ENCODE peak calls at places on chromosomes 6 and 20, in nine cellular contexts. One of them, this sample, is unnamed. For H3K4me1, the result is how much of the 10 kb centered on the place peaks cover.

GRCh38 chr6:4948781-4949450 is 54.9 kb downstream of the RPP40 start:
- DNase-seq in ovary: no peak
- DNase-seq in cardiac muscle cell: peak
- DNase-seq in colonic mucosa: no peak
- DNase-seq in CD8-positive, alpha-beta T cell: no peak
- DNase-seq in GM23338: no peak
- DNase-seq in IMR-90: no peak
- DNase-seq in heart right ventricle: no peak
- DNase-seq in psoas muscle: no peak
- DNase-seq in this sample: no peak

GRCh38 chr6:15682965-15683822 is 20.4 kb upstream of the DTNBP1 start:
- DNase-seq in ovary: no peak
- DNase-seq in CD8-positive, alpha-beta T cell: no peak
- DNase-seq in colonic mucosa: peak
- DNase-seq in GM23338: no peak
- DNase-seq in heart right ventricle: no peak
- DNase-seq in cardiac muscle cell: no peak
- DNase-seq in psoas muscle: no peak
- DNase-seq in IMR-90: no peak
- DNase-seq in this sample: no peak

GRCh38 chr20:5844063-5844681 is 94.0 kb downstream of the SHLD1 start:
- DNase-seq in psoas muscle: no peak
- DNase-seq in heart right ventricle: no peak
- DNase-seq in CD8-positive, alpha-beta T cell: no peak
- DNase-seq in colonic mucosa: no peak
- DNase-seq in IMR-90: peak
- DNase-seq in cardiac muscle cell: no peak
- DNase-seq in ovary: no peak
- DNase-seq in GM23338: no peak
- DNase-seq in this sample: no peak

GRCh38 chr6:9204171-9204570 is 768.8 kb upstream of the SLC35B3 start:
- DNase-seq in IMR-90: peak
- DNase-seq in psoas muscle: no peak
- DNase-seq in heart right ventricle: no peak
- DNase-seq in ovary: no peak
- DNase-seq in cardiac muscle cell: no peak
- DNase-seq in GM23338: no peak
- DNase-seq in CD8-positive, alpha-beta T cell: no peak
- DNase-seq in colonic mucosa: no peak
- DNase-seq in this sample: no peak

GRCh38 chr6:72620866-72621242 is 1.0 kb upstream of the KCNQ5 start:
- DNase-seq in IMR-90: no peak
- DNase-seq in ovary: no peak
- DNase-seq in psoas muscle: peak
- DNase-seq in GM23338: peak
- DNase-seq in colonic mucosa: no peak
- DNase-seq in heart right ventricle: no peak
- DNase-seq in cardiac muscle cell: no peak
- DNase-seq in CD8-positive, alpha-beta T cell: no peak
- DNase-seq in this sample: peak

GRCh38 chr6:80333342-80333741 is 226.9 kb downstream of the BCKDHB start:
- DNase-seq in IMR-90: no peak
- DNase-seq in ovary: no peak
- DNase-seq in GM23338: no peak
- DNase-seq in cardiac muscle cell: no peak
- DNase-seq in colonic mucosa: no peak
- DNase-seq in psoas muscle: no peak
- DNase-seq in CD8-positive, alpha-beta T cell: no peak
- DNase-seq in heart right ventricle: no peak
- DNase-seq in this sample: no peak

GRCh38 chr6:5752282-5752681 is 254.4 kb downstream of the NRN1 start:
- DNase-seq in GM23338: peak
- DNase-seq in CD8-positive, alpha-beta T cell: no peak
- DNase-seq in cardiac muscle cell: peak
- DNase-seq in psoas muscle: no peak
- DNase-seq in IMR-90: peak
- DNase-seq in colonic mucosa: no peak
- DNase-seq in heart right ventricle: no peak
- DNase-seq in ovary: no peak
- DNase-seq in this sample: no peak

GRCh38 chr6:148445620-148446019 is 103.0 kb downstream of the SASH1 start:
- DNase-seq in ovary: no peak
- DNase-seq in cardiac muscle cell: no peak
- DNase-seq in heart right ventricle: no peak
- DNase-seq in CD8-positive, alpha-beta T cell: no peak
- DNase-seq in GM23338: no peak
- DNase-seq in IMR-90: peak
- DNase-seq in colonic mucosa: no peak
- DNase-seq in psoas muscle: no peak
- DNase-seq in this sample: no peak

GRCh38 chr20:45910670-45911485 is 1.1 kb downstream of the PLTP start:
- DNase-seq in colonic mucosa: peak
- DNase-seq in heart right ventricle: peak
- DNase-seq in GM23338: peak
- DNase-seq in ovary: peak
- DNase-seq in CD8-positive, alpha-beta T cell: peak
- DNase-seq in cardiac muscle cell: peak
- DNase-seq in psoas muscle: peak
- DNase-seq in IMR-90: peak
- DNase-seq in this sample: peak

GRCh38 chr20:45912344-45912682 is 358 bp upstream of the PLTP start:
- DNase-seq in IMR-90: no peak
- DNase-seq in CD8-positive, alpha-beta T cell: no peak
- DNase-seq in cardiac muscle cell: no peak
- DNase-seq in GM23338: no peak
- DNase-seq in heart right ventricle: no peak
- DNase-seq in psoas muscle: no peak
- DNase-seq in ovary: no peak
- DNase-seq in colonic mucosa: no peak
- DNase-seq in this sample: no peak

GRCh38 chr20:45909817-45910669 is 1.9 kb downstream of the PLTP start:
- DNase-seq in psoas muscle: no peak
- DNase-seq in ovary: peak
- DNase-seq in CD8-positive, alpha-beta T cell: no peak
- DNase-seq in GM23338: no peak
- DNase-seq in heart right ventricle: no peak
- DNase-seq in IMR-90: no peak
- DNase-seq in cardiac muscle cell: no peak
- DNase-seq in colonic mucosa: no peak
- DNase-seq in this sample: no peak

GRCh38 chr20:45913105-45913504 is 1.1 kb upstream of the PLTP start:
- DNase-seq in psoas muscle: no peak
- DNase-seq in ovary: no peak
- DNase-seq in IMR-90: peak
- DNase-seq in CD8-positive, alpha-beta T cell: no peak
- DNase-seq in heart right ventricle: no peak
- DNase-seq in cardiac muscle cell: no peak
- DNase-seq in GM23338: no peak
- DNase-seq in colonic mucosa: no peak
- DNase-seq in this sample: no peak

GRCh38 chr20:45911486-45912343 is at the start of gene PLTP:
- DNase-seq in GM23338: peak
- DNase-seq in CD8-positive, alpha-beta T cell: no peak
- DNase-seq in heart right ventricle: peak
- DNase-seq in psoas muscle: peak
- DNase-seq in IMR-90: peak
- DNase-seq in cardiac muscle cell: peak
- DNase-seq in ovary: peak
- DNase-seq in colonic mucosa: peak
- DNase-seq in this sample: peak
- H3K27ac ChIP-seq in GM23338: peak
- H3K27ac ChIP-seq in CD8-positive, alpha-beta T cell: no peak
- H3K27ac ChIP-seq in heart right ventricle: peak
- H3K27ac ChIP-seq in psoas muscle: peak
- H3K27ac ChIP-seq in IMR-90: peak
- H3K27ac ChIP-seq in cardiac muscle cell: peak
- H3K27ac ChIP-seq in ovary: peak
- H3K27ac ChIP-seq in colonic mucosa: peak
- H3K27ac ChIP-seq in this sample: peak

GRCh38 chr6:131061771-131062160 is 1.3 kb downstream of the EPB41L2 start:
- DNase-seq in GM23338: no peak
- DNase-seq in IMR-90: no peak
- DNase-seq in cardiac muscle cell: no peak
- DNase-seq in colonic mucosa: no peak
- DNase-seq in CD8-positive, alpha-beta T cell: no peak
- DNase-seq in psoas muscle: no peak
- DNase-seq in heart right ventricle: no peak
- DNase-seq in ovary: no peak
- DNase-seq in this sample: no peak

GRCh38 chr6:131059486-131059885 is 3.6 kb downstream of the EPB41L2 start:
- DNase-seq in heart right ventricle: no peak
- DNase-seq in ovary: no peak
- DNase-seq in colonic mucosa: no peak
- DNase-seq in IMR-90: peak
- DNase-seq in CD8-positive, alpha-beta T cell: no peak
- DNase-seq in psoas muscle: no peak
- DNase-seq in GM23338: no peak
- DNase-seq in cardiac muscle cell: no peak
- DNase-seq in this sample: no peak

GRCh38 chr6:131062245-131063027 is 609 bp downstream of the EPB41L2 start:
- DNase-seq in GM23338: peak
- DNase-seq in ovary: peak
- DNase-seq in IMR-90: no peak
- DNase-seq in heart right ventricle: peak
- DNase-seq in psoas muscle: peak
- DNase-seq in colonic mucosa: peak
- DNase-seq in cardiac muscle cell: peak
- DNase-seq in CD8-positive, alpha-beta T cell: no peak
- DNase-seq in this sample: peak

GRCh38 chr6:131060311-131060710 is 2.7 kb downstream of the EPB41L2 start:
- DNase-seq in IMR-90: peak
- DNase-seq in cardiac muscle cell: no peak
- DNase-seq in GM23338: no peak
- DNase-seq in colonic mucosa: no peak
- DNase-seq in ovary: no peak
- DNase-seq in heart right ventricle: no peak
- DNase-seq in CD8-positive, alpha-beta T cell: no peak
- DNase-seq in psoas muscle: no peak
- DNase-seq in this sample: no peak

DNA sequence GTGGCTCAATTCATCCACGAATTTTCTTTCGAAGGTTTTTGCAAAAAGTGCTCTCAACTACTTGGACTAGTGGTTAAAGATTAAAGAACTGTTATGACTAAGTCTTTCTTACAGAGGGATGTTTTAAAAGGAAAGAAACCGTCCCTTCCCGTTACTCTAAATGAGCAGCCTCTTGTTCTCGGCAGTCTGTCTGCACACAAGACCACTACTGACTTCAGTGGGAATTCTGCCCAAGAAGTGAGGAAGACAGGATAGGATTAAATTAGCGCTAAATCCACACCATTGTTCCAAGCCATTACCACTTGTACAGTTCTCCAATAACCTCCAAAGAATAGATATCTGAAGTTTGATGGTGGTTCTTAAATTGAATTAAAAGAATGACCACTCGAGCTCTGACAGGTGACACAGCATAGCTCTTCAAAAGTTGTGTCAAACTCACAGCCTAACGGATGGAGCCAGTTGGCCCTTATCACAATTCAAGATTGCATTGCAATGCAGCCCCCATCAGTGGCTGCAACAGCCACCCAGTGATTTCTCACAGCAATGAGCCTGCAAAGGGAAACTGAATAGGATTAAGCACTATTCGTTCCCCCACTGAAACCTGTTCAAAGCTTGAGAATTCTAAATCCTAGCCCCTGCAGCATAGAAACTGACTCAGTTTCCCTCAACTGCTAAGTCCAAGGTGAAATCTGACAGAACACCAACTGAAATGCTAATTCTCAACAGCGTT is 1.8 kb downstream of the EPB41L2 start:
- DNase-seq in GM23338: no peak
- DNase-seq in IMR-90: peak
- DNase-seq in cardiac muscle cell: peak
- DNase-seq in CD8-positive, alpha-beta T cell: no peak
- DNase-seq in colonic mucosa: no peak
- DNase-seq in ovary: no peak
- DNase-seq in psoas muscle: no peak
- DNase-seq in heart right ventricle: no peak
- DNase-seq in this sample: no peak
- H3K4me3 ChIP-seq in GM23338: peak
- H3K4me3 ChIP-seq in IMR-90: peak
- H3K4me3 ChIP-seq in cardiac muscle cell: peak
- H3K4me3 ChIP-seq in CD8-positive, alpha-beta T cell: no peak
- H3K4me3 ChIP-seq in colonic mucosa: peak
- H3K4me3 ChIP-seq in ovary: peak
- H3K4me3 ChIP-seq in psoas muscle: peak
- H3K4me3 ChIP-seq in heart right ventricle: peak
- H3K4me3 ChIP-seq in this sample: peak

GRCh38 chr6:170311696-170312095 is 5.1 kb downstream of the FAM120B start:
- DNase-seq in psoas muscle: no peak
- DNase-seq in GM23338: no peak
- DNase-seq in IMR-90: peak
- DNase-seq in heart right ventricle: no peak
- DNase-seq in cardiac muscle cell: no peak
- DNase-seq in colonic mucosa: no peak
- DNase-seq in CD8-positive, alpha-beta T cell: no peak
- DNase-seq in ovary: no peak
- DNase-seq in this sample: no peak
- H3K4me1 ChIP-seq in psoas muscle: half or more
- H3K4me1 ChIP-seq in GM23338: under half
- H3K4me1 ChIP-seq in IMR-90: under half
- H3K4me1 ChIP-seq in heart right ventricle: half or more
- H3K4me1 ChIP-seq in cardiac muscle cell: under half
- H3K4me1 ChIP-seq in colonic mucosa: under half
- H3K4me1 ChIP-seq in CD8-positive, alpha-beta T cell: under half
- H3K4me1 ChIP-seq in ovary: under half
- H3K4me1 ChIP-seq in this sample: under half

GRCh38 chr20:59424976-59425375 is 124.6 kb downstream of the EDN3 start:
- DNase-seq in colonic mucosa: no peak
- DNase-seq in cardiac muscle cell: no peak
- DNase-seq in IMR-90: no peak
- DNase-seq in psoas muscle: no peak
- DNase-seq in ovary: no peak
- DNase-seq in GM23338: no peak
- DNase-seq in CD8-positive, alpha-beta T cell: no peak
- DNase-seq in heart right ventricle: no peak
- DNase-seq in this sample: no peak

GRCh38 chr20:59422911-59423520 is 122.6 kb downstream of the EDN3 start:
- DNase-seq in CD8-positive, alpha-beta T cell: no peak
- DNase-seq in colonic mucosa: no peak
- DNase-seq in GM23338: no peak
- DNase-seq in ovary: no peak
- DNase-seq in IMR-90: no peak
- DNase-seq in heart right ventricle: no peak
- DNase-seq in psoas muscle: no peak
- DNase-seq in cardiac muscle cell: no peak
- DNase-seq in this sample: no peak

GRCh38 chr20:59425572-59425971 is 125.2 kb downstream of the EDN3 start:
- DNase-seq in heart right ventricle: no peak
- DNase-seq in IMR-90: no peak
- DNase-seq in colonic mucosa: no peak
- DNase-seq in ovary: no peak
- DNase-seq in CD8-positive, alpha-beta T cell: no peak
- DNase-seq in cardiac muscle cell: no peak
- DNase-seq in GM23338: no peak
- DNase-seq in psoas muscle: no peak
- DNase-seq in this sample: no peak

GRCh38 chr20:59421089-59421488 is 120.7 kb downstream of the EDN3 start:
- DNase-seq in CD8-positive, alpha-beta T cell: no peak
- DNase-seq in cardiac muscle cell: no peak
- DNase-seq in colonic mucosa: no peak
- DNase-seq in IMR-90: no peak
- DNase-seq in heart right ventricle: no peak
- DNase-seq in GM23338: no peak
- DNase-seq in ovary: no peak
- DNase-seq in psoas muscle: no peak
- DNase-seq in this sample: no peak

GRCh38 chr20:59421920-59422637 is 121.7 kb downstream of the EDN3 start:
- DNase-seq in IMR-90: no peak
- DNase-seq in GM23338: no peak
- DNase-seq in psoas muscle: no peak
- DNase-seq in colonic mucosa: no peak
- DNase-seq in CD8-positive, alpha-beta T cell: no peak
- DNase-seq in ovary: no peak
- DNase-seq in cardiac muscle cell: no peak
- DNase-seq in heart right ventricle: no peak
- DNase-seq in this sample: no peak
- H3K27ac ChIP-seq in IMR-90: no peak
- H3K27ac ChIP-seq in GM23338: no peak
- H3K27ac ChIP-seq in psoas muscle: no peak
- H3K27ac ChIP-seq in colonic mucosa: no peak
- H3K27ac ChIP-seq in CD8-positive, alpha-beta T cell: no peak
- H3K27ac ChIP-seq in ovary: no peak
- H3K27ac ChIP-seq in cardiac muscle cell: no peak
- H3K27ac ChIP-seq in heart right ventricle: no peak
- H3K27ac ChIP-seq in this sample: no peak